ENCODE peak calls at places on chromosomes 4 and X, in six cellular contexts. One of them, this sample, is unnamed.

GRCh38 chr4:26737385-26737784 is 123.3 kb upstream of the STIM2 start:
- DNase-seq in Right ventricle myocardium inferior: no peak
- DNase-seq in lung: no peak
- DNase-seq in Karpas-422: no peak
- DNase-seq in pancreas: no peak
- DNase-seq in psoas muscle: no peak
- DNase-seq in this sample: no peak

GRCh38 chr4:110916505-110916904 is 293.6 kb upstream of the PITX2 start:
- DNase-seq in Karpas-422: no peak
- DNase-seq in lung: no peak
- DNase-seq in pancreas: no peak
- DNase-seq in psoas muscle: no peak
- DNase-seq in Right ventricle myocardium inferior: no peak
- DNase-seq in this sample: no peak

GRCh38 chr4:56408978-56409377 is 21.7 kb upstream of the AASDH start:
- DNase-seq in pancreas: no peak
- DNase-seq in Right ventricle myocardium inferior: no peak
- DNase-seq in lung: no peak
- DNase-seq in psoas muscle: no peak
- DNase-seq in Karpas-422: no peak
- DNase-seq in this sample: no peak

GRCh38 chr4:147822128-147822527 is 90.2 kb downstream of the ARHGAP10 start:
- DNase-seq in pancreas: peak
- DNase-seq in psoas muscle: peak
- DNase-seq in Karpas-422: no peak
- DNase-seq in lung: peak
- DNase-seq in Right ventricle myocardium inferior: peak
- DNase-seq in this sample: peak

GRCh38 chrX:45781901-45782553 is 581.4 kb upstream of the DIPK2B start:
- DNase-seq in Right ventricle myocardium inferior: no peak
- DNase-seq in psoas muscle: no peak
- DNase-seq in lung: no peak
- DNase-seq in pancreas: no peak
- DNase-seq in Karpas-422: no peak
- DNase-seq in this sample: no peak

GRCh38 chr4:24089831-24090531 is 200.1 kb upstream of the PPARGC1A start:
- DNase-seq in pancreas: no peak
- DNase-seq in Karpas-422: no peak
- DNase-seq in psoas muscle: no peak
- DNase-seq in Right ventricle myocardium inferior: no peak
- DNase-seq in lung: no peak
- DNase-seq in this sample: no peak

GRCh38 chr4:43339435-43339834 is 446.9 kb downstream of the GRXCR1 start:
- DNase-seq in lung: no peak
- DNase-seq in pancreas: no peak
- DNase-seq in Karpas-422: no peak
- DNase-seq in Right ventricle myocardium inferior: no peak
- DNase-seq in psoas muscle: no peak
- DNase-seq in this sample: no peak

GRCh38 chrX:104098151-104098808 is 14.0 kb upstream of the ZCCHC18 start:
- DNase-seq in psoas muscle: no peak
- DNase-seq in Right ventricle myocardium inferior: no peak
- DNase-seq in pancreas: peak
- DNase-seq in Karpas-422: peak
- DNase-seq in lung: no peak
- DNase-seq in this sample: peak

GRCh38 chr4:2977116-2978097 is 14.0 kb downstream of the GRK4 start:
- DNase-seq in lung: no peak
- DNase-seq in pancreas: no peak
- DNase-seq in Karpas-422: no peak
- DNase-seq in psoas muscle: no peak
- DNase-seq in Right ventricle myocardium inferior: no peak
- DNase-seq in this sample: peak

GRCh38 chr4:71126719-71127118 is 133.3 kb downstream of the DCK start:
- DNase-seq in pancreas: no peak
- DNase-seq in Right ventricle myocardium inferior: no peak
- DNase-seq in Karpas-422: no peak
- DNase-seq in psoas muscle: no peak
- DNase-seq in lung: no peak
- DNase-seq in this sample: no peak

GRCh38 chrX:153669174-153669890 is 4.3 kb downstream of the PNCK start:
- DNase-seq in Karpas-422: peak
- DNase-seq in psoas muscle: no peak
- DNase-seq in pancreas: no peak
- DNase-seq in lung: no peak
- DNase-seq in Right ventricle myocardium inferior: peak
- DNase-seq in this sample: no peak

GRCh38 chr4:5711479-5712184 is 631 bp downstream of the EVC start:
- DNase-seq in lung: no peak
- DNase-seq in psoas muscle: peak
- DNase-seq in Right ventricle myocardium inferior: no peak
- DNase-seq in Karpas-422: no peak
- DNase-seq in pancreas: peak
- DNase-seq in this sample: peak

GRCh38 chrX:109537324-109537665 is 651 bp downstream of the NXT2 start:
- DNase-seq in Karpas-422: no peak
- DNase-seq in Right ventricle myocardium inferior: no peak
- DNase-seq in pancreas: peak
- DNase-seq in lung: peak
- DNase-seq in psoas muscle: no peak
- DNase-seq in this sample: no peak

This sample was measured in NCI-H2171 treated with DMSO at 0.1 percent for 48 hours.